ENCODE peak calls at places on chromosomes 7 and 10, in four cellular contexts. One of them, this sample, is unnamed.

GRCh38 chr7:128108641-128109423 is 77.6 kb upstream of the LRRC4 start:
- DNase-seq in GM12878: peak
- DNase-seq in K562: no peak
- DNase-seq in HepG2: no peak
- DNase-seq in this sample: no peak

GRCh38 chr7:151748733-151749132 is 128.2 kb downstream of the PRKAG2 start:
- DNase-seq in GM12878: no peak
- DNase-seq in K562: no peak
- DNase-seq in HepG2: no peak
- DNase-seq in this sample: no peak

GRCh38 chr10:125866421-125867029 is 14.6 kb downstream of the DHX32 start:
- DNase-seq in GM12878: no peak
- DNase-seq in K562: no peak
- DNase-seq in HepG2: no peak
- DNase-seq in this sample: no peak

GRCh38 chr10:17673517-17674051 is 29.6 kb downstream of the STAM start:
- DNase-seq in GM12878: no peak
- DNase-seq in K562: peak
- DNase-seq in HepG2: peak
- DNase-seq in this sample: no peak

GRCh38 chr7:82050134-82050533 is 280.3 kb upstream of the HGF start:
- DNase-seq in GM12878: no peak
- DNase-seq in K562: no peak
- DNase-seq in HepG2: peak
- DNase-seq in this sample: no peak

GRCh38 chr10:102009801-102010425 is 46.1 kb downstream of the ARMH3 start:
- DNase-seq in GM12878: peak
- DNase-seq in K562: no peak
- DNase-seq in HepG2: peak
- DNase-seq in this sample: no peak

GRCh38 chr10:31299119-31299518 is 19.9 kb upstream of the ZEB1 start:
- DNase-seq in GM12878: no peak
- DNase-seq in K562: no peak
- DNase-seq in HepG2: no peak
- DNase-seq in this sample: no peak

GRCh38 chr10:11894381-11895107 is 71.4 kb downstream of the PROSER2 start:
- DNase-seq in GM12878: no peak
- DNase-seq in K562: peak
- DNase-seq in HepG2: no peak
- DNase-seq in this sample: no peak

GRCh38 chr10:132544744-132545658 is 7.4 kb downstream of the INPP5A start:
- DNase-seq in GM12878: no peak
- DNase-seq in K562: peak
- DNase-seq in HepG2: no peak
- DNase-seq in this sample: no peak

GRCh38 chr7:157587051-157587450 is 250.2 kb downstream of the DNAJB6 start:
- DNase-seq in GM12878: no peak
- DNase-seq in K562: no peak
- DNase-seq in HepG2: no peak
- DNase-seq in this sample: no peak

GRCh38 chr7:157590526-157590925 is 253.7 kb downstream of the DNAJB6 start:
- DNase-seq in GM12878: no peak
- DNase-seq in K562: no peak
- DNase-seq in HepG2: no peak
- DNase-seq in this sample: no peak

GRCh38 chr7:157588271-157588589 is 251.4 kb downstream of the DNAJB6 start:
- DNase-seq in GM12878: no peak
- DNase-seq in K562: no peak
- DNase-seq in HepG2: no peak
- DNase-seq in this sample: no peak

GRCh38 chr7:157587487-157588270 is 250.9 kb downstream of the DNAJB6 start:
- DNase-seq in GM12878: no peak
- DNase-seq in K562: no peak
- DNase-seq in HepG2: no peak
- DNase-seq in this sample: no peak

GRCh38 chr7:157589680-157590079 is 252.9 kb downstream of the DNAJB6 start:
- DNase-seq in GM12878: no peak
- DNase-seq in K562: no peak
- DNase-seq in HepG2: no peak
- DNase-seq in this sample: no peak
- TF ChIP-seq EZH2 in GM12878: no peak
- TF ChIP-seq EZH2 in K562: no peak
- TF ChIP-seq EZH2 in HepG2: no peak
- TF ChIP-seq EZH2 in this sample: no peak

GRCh38 chr7:31051598-31052503 is at the start of gene ADCYAP1R1:
- DNase-seq in GM12878: no peak
- DNase-seq in K562: no peak
- DNase-seq in HepG2: no peak
- DNase-seq in this sample: peak
- TF ChIP-seq HDAC2 in GM12878: no peak
- TF ChIP-seq HDAC2 in K562: no peak
- TF ChIP-seq HDAC2 in HepG2: no peak
- TF ChIP-seq HDAC2 in this sample: no peak

GRCh38 chr10:111004016-111004415 is 72.8 kb upstream of the ADRA2A start:
- DNase-seq in GM12878: no peak
- DNase-seq in K562: no peak
- DNase-seq in HepG2: no peak
- DNase-seq in this sample: no peak
- TF ChIP-seq EZH2 in GM12878: no peak
- TF ChIP-seq EZH2 in K562: no peak
- TF ChIP-seq EZH2 in HepG2: no peak
- TF ChIP-seq EZH2 in this sample: no peak

DNA sequence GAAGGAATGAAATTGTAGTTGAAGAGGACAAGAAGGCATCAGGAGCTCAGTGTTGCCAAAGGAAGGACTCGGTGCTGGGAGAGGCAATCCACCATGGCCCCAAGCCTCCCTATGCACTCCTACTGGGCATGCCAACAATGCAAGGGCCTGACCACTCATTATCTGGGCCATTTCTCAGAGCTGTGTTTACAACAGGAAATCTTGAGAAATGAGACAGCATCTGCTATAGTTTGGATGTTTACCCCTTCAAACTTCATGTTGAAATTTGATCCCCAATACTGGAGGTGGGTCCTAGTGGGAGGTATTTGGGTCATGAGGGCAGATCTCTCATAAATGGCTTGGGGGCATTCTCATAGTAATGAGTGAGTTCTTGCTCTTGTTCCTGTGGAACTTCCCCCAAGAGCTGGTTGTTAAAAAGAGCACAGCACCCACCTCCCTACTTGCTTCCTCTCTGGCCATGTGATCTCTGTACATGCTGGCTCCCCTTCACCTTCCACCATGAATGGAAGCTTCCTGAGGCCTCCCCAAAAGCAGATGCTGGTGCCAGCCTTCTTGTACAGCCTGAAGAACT is 50.9 kb upstream of the AOAH start:
- DNase-seq in GM12878: no peak
- DNase-seq in K562: no peak
- DNase-seq in HepG2: no peak
- DNase-seq in this sample: no peak
- TF ChIP-seq HDAC2 in GM12878: no peak
- TF ChIP-seq HDAC2 in K562: no peak
- TF ChIP-seq HDAC2 in HepG2: no peak
- TF ChIP-seq HDAC2 in this sample: no peak

DNA sequence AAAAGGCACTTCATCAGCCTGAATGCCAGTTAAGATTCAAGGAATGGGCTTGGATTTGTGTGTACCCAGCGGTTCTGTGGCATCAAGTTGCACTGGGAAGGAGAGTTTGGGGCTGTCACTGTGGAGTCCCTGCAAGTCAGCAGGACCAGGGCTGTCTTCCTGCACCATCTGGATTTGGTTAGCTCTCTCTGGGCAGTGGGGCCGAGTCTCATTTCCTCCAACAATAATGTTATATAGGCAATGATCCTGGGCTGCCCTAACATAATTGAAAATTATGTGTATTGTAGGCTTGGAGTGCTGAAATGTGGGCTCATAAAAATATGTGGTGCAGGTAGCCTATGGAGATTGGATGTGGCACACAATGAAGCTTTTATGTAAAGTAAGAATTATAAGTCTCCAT is 87.2 kb downstream of the TCF7L2 start:
- DNase-seq in GM12878: no peak
- DNase-seq in K562: no peak
- DNase-seq in HepG2: no peak
- DNase-seq in this sample: no peak
- TF ChIP-seq EZH2 in GM12878: no peak
- TF ChIP-seq EZH2 in K562: no peak
- TF ChIP-seq EZH2 in HepG2: no peak
- TF ChIP-seq EZH2 in this sample: no peak

GRCh38 chr7:24255139-24255538 is 28.9 kb upstream of the NPY start:
- DNase-seq in GM12878: no peak
- DNase-seq in K562: no peak
- DNase-seq in HepG2: no peak
- DNase-seq in this sample: no peak
- TF ChIP-seq HDAC2 in GM12878: no peak
- TF ChIP-seq HDAC2 in K562: no peak
- TF ChIP-seq HDAC2 in HepG2: no peak
- TF ChIP-seq HDAC2 in this sample: no peak

DNA sequence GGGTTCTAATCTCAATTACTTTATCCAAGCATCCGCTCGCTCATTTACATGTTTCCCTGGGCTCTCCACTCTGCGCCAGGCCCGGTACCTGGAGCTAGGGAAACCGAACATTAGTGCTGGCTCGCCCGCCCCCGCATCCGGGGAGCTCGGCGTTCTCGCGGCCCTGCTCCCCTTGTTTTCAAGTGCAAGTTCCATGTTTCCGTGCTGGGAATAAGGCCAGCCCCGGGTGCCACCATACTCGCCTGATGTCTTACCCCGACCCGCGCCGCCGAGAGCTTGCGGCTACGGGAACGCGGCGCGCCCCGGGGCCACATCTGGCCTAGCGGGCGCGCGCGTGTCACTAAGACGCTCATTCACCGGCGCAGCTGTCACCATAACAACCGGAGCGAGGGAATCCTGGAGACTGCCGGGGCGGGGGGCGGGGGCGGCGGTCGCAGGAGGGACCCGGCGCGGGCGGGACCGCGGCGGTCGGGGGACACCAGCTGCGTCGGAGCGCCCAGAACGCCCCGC is at the start of gene NEURL1:
- DNase-seq in GM12878: no peak
- DNase-seq in K562: no peak
- DNase-seq in HepG2: no peak
- DNase-seq in this sample: peak
- TF ChIP-seq EZH2 in GM12878: no peak
- TF ChIP-seq EZH2 in K562: no peak
- TF ChIP-seq EZH2 in HepG2: no peak
- TF ChIP-seq EZH2 in this sample: no peak

DNA sequence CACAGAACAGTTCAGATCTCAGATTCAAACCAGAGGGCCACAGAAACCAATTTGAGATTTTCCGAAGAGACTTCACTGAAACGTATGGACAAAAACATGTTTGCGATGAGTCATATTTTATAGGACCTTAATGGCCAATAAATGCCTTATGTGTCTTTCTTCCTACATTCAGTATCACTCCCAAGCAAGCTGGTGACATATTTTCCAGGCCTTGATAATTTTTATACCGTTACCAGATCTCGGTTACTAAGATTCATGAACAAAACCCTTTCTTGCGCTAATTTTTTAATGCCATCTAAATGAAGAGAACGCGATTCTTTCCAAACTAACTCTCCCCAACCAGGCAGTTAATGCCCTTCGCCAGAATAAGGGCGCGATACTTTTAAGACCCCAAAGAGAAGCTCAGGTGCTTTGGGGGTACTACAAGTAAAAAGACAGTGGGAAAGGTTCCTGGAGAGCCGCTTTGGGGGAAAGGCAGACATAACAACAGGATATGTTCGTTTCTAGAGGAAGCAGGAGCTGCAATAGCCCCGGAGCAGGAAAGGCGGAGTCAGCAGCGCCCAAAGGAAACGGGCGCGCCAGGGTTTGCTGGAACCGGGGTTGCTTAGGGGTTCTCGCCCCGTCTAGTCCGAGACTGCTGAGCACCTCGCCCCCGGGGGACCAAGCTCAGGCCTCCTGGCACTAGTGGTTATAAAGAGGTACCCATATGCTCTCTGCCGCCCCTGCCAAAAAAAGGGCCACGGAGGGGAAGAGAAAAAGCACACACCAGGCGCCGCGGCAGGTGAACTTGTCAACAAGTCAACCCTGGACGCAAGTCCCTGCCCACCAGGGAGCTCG is 878 bp downstream of the ICA1 start:
- DNase-seq in GM12878: no peak
- DNase-seq in K562: peak
- DNase-seq in HepG2: no peak
- DNase-seq in this sample: no peak
- TF ChIP-seq HDAC2 in GM12878: no peak
- TF ChIP-seq HDAC2 in K562: no peak
- TF ChIP-seq HDAC2 in HepG2: no peak
- TF ChIP-seq HDAC2 in this sample: peak

DNA sequence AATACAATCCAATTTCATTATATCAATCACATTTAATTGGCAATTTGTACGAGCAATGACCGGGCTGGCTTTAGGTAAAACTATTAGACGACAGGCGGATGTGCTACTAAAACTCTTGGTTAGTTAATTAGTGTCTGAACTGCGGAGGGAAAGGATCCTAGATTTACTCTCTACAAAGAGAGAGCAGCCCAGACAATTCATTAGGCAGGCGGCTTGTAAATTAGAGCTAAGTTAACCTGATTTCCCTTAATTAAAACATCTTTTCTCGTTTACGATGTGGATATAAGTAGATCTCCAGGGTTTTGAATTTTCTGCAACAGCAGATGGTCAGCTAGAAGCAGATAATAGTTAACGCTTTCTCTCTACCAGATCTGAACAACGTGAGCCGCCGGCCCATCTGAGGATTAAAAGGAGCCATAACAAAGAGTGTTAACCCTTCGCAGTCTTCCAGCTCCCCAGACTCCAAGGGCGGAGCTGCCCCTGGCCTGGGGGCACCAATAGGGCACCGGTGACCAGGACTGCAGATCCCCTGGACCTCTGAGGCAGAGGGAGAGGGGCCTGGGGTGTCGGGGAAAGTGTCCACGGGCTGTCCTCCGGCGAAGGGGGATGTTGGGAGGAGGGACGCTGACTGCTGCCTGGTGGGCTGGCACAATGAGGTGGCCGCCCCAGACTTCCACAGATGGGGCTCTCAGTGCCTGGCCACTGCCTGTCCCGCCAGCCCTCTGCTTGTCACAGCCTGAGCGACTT is 6.3 kb upstream of the UNCX start:
- DNase-seq in GM12878: no peak
- DNase-seq in K562: no peak
- DNase-seq in HepG2: no peak
- DNase-seq in this sample: no peak
- TF ChIP-seq EZH2 in GM12878: no peak
- TF ChIP-seq EZH2 in K562: no peak
- TF ChIP-seq EZH2 in HepG2: no peak
- TF ChIP-seq EZH2 in this sample: peak